ENCODE peak calls at places on chromosome 1, in five cellular contexts. I, D, E, X and J are unnamed samples.
A peak's percentile ranks its signal among the peaks of the same experiment; 100 is the strongest.

GRCh38 chr1:230114245-230114651 is 47.2 kb downstream of the GALNT2 start:
- DNase-seq in D (no peak), E (no peak), I (no peak), X (no peak), J (no peak)

GRCh38 chr1:6918286-6918907 is 133.1 kb downstream of the CAMTA1 start:
- DNase-seq in I (no peak), D (no peak), X (no peak), E (peak; percentile 90), J (no peak)

GRCh38 chr1:25774921-25775774 is 24.8 kb upstream of the SELENON start:
- DNase-seq in X (no peak), I (no peak), D (no peak), E (no peak), J (no peak)

GRCh38 chr1:163072658-163073057 is 3.5 kb downstream of the RGS4 start:
- DNase-seq in E (no peak), D (no peak), I (no peak), X (no peak), J (no peak)

GRCh38 chr1:212635141-212635601 is 26.6 kb downstream of the ATF3 start:
- DNase-seq in D (no peak), E (no peak), I (no peak), X (no peak), J (peak; percentile 37)

GRCh38 chr1:161139765-161140164 is 7.3 kb upstream of the DEDD start:
- DNase-seq in E (no peak), I (peak; percentile 30), X (no peak), D (no peak), J (peak; percentile 54)

GRCh38 chr1:53299233-53299632 is 28.6 kb downstream of the LRP8 start:
- DNase-seq in E (no peak), I (no peak), X (no peak), D (no peak), J (no peak)

GRCh38 chr1:158999301-159000069 is 10.2 kb upstream of the IFI16 start:
- DNase-seq in E (peak; percentile 95), D (peak; percentile 87), X (peak; percentile 75), I (peak; percentile 83), J (no peak)

GRCh38 chr1:10819198-10819901 is 22.9 kb upstream of the CASZ1 start:
- DNase-seq in X (no peak), I (no peak), D (no peak), E (no peak), J (no peak)

GRCh38 chr1:241591317-241591716 is 48.9 kb downstream of the CHML start:
- DNase-seq in I (no peak), X (no peak), E (peak; percentile 62), D (no peak), J (no peak)

GRCh38 chr1:152869808-152870419 is 8.2 kb upstream of the SMCP start:
- DNase-seq in D (peak; percentile 17), I (peak; percentile 26), X (peak; percentile 35), E (peak; percentile 44), J (peak; percentile 76)

GRCh38 chr1:2275796-2276536 is 47.8 kb downstream of the SKI start:
- DNase-seq in E (no peak), I (no peak), X (peak; percentile 48), D (no peak), J (no peak)

GRCh38 chr1:200923607-200924006 is 28.9 kb downstream of the INAVA start:
- DNase-seq in E (no peak), I (no peak), X (no peak), D (no peak), J (no peak)

GRCh38 chr1:15741183-15741850 is 982 bp upstream of the TMEM82 start:
- DNase-seq in I (peak; percentile 93), X (peak; percentile 78), E (peak; percentile 79), D (peak; percentile 80), J (peak; percentile 90)

GRCh38 chr1:247442164-247442563 is 15.7 kb downstream of the OR2B11 start:
- DNase-seq in E (no peak), I (no peak), D (no peak), X (no peak), J (no peak)

GRCh38 chr1:64881281-64881680 is 85.1 kb downstream of the JAK1 start:
- DNase-seq in I (no peak), X (no peak), D (no peak), E (no peak), J (no peak)

GRCh38 chr1:100009458-100009857 is 39.7 kb downstream of the SLC35A3 start:
- DNase-seq in D (no peak), I (no peak), E (no peak), X (no peak), J (no peak)

GRCh38 chr1:91827094-91828006 is 58.6 kb downstream of the TGFBR3 start:
- DNase-seq in I (no peak), D (no peak), X (no peak), E (peak; percentile 83), J (no peak)

GRCh38 chr1:45238846-45239245 is 32.4 kb upstream of the ZSWIM5 start:
- DNase-seq in X (no peak), D (no peak), E (no peak), I (no peak), J (no peak)

GRCh38 chr1:8969937-8970336 is 24.3 kb downstream of the CA6 start:
- DNase-seq in D (no peak), I (no peak), E (no peak), X (no peak), J (no peak)

GRCh38 chr1:228860911-228861829 is 125.9 kb downstream of the RHOU start:
- DNase-seq in I (no peak), D (no peak), X (no peak), E (no peak), J (no peak)

DNA sequence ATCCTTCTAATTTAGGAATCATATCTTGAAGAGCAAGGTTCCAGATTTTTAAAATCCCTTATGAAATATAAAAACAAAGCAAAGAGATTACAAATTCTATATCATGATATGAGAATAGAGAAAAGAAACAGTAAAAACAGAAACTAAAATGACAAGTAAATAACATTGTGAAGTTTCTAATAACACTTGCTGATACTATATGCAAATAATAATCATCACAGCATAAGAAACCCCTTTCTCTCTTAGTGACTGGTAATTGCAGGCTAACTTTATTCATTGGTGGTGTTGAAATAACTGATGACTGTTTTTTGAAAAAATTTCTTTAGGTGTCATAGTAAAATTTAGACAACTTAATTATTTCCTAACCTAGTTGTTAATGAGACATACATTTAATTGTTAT is 281.6 kb downstream of the PLA2G4A start:
- DNase-seq in I (no peak), E (no peak), X (no peak), D (no peak), J (no peak)
- TF ChIP-seq CTCF in I (no peak), E (no peak), X (no peak), D (no peak), J (no peak)

GRCh38 chr1:86015375-86015774 is 141.2 kb downstream of the COL24A1 start:
- DNase-seq in I (no peak), D (no peak), X (no peak), E (no peak), J (no peak)

GRCh38 chr1:86016076-86016746 is 140.4 kb downstream of the COL24A1 start:
- DNase-seq in E (no peak), X (no peak), D (no peak), I (no peak), J (peak; percentile 17)

GRCh38 chr1:86018311-86018923 is 138.2 kb downstream of the COL24A1 start:
- DNase-seq in D (no peak), I (peak; percentile 13), X (no peak), E (no peak), J (peak; percentile 40)
- TF ChIP-seq CTCF in D (peak; percentile 42), I (peak; percentile 29), X (peak; percentile 62), E (peak; percentile 47), J (peak; percentile 66)

GRCh38 chr1:205963352-205963751 is 20.1 kb upstream of the SLC26A9 start:
- DNase-seq in D (no peak), X (no peak), E (no peak), I (no peak), J (no peak)

GRCh38 chr1:205962821-205963221 is 19.6 kb upstream of the SLC26A9 start:
- DNase-seq in X (no peak), D (no peak), E (no peak), I (no peak), J (no peak)

GRCh38 chr1:205967555-205968335 is 24.5 kb upstream of the SLC26A9 start:
- DNase-seq in I (no peak), X (no peak), E (no peak), D (no peak), J (no peak)

GRCh38 chr1:205963756-205964155 is 20.5 kb upstream of the SLC26A9 start:
- DNase-seq in D (no peak), I (no peak), X (no peak), E (no peak), J (no peak)

GRCh38 chr1:205965039-205965630 is 21.9 kb upstream of the SLC26A9 start:
- DNase-seq in X (no peak), I (no peak), D (no peak), E (no peak), J (no peak)
- TF ChIP-seq CTCF in X (no peak), I (no peak), D (no peak), E (no peak), J (no peak)

DNA sequence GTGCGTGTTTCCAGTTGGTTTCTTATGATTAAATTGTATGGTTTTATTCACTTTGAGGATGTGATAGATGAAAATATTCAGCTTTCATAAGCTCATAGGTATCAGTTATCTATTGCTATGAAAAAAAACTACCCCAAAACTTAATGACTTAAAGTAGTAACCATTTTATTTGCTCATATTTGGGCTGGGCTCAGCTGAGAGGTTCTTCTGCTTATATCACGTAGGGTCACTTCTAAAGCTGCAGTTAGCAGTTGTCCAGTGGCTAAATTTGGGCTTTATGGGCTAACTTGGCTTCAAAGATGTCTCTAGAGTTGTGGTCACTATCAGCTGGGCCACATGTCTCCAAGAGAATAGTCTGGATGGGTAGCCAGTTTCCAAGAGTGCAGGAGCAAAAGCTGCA is 206.4 kb upstream of the LYPLAL1 start:
- DNase-seq in E (no peak), D (no peak), X (no peak), I (no peak), J (no peak)
- TF ChIP-seq CTCF in E (no peak), D (no peak), X (no peak), I (no peak), J (no peak)